ENCODE peak calls at places on chromosome X, in four cellular contexts. One of them, this sample, is unnamed.

GRCh38 chrX:9537781-9538180 is 72.9 kb downstream of the TBL1X start:
- DNase-seq in AG09319: no peak
- DNase-seq in mesothelial cell of epicardium: no peak
- DNase-seq in thoracic aorta: no peak
- DNase-seq in this sample: no peak

GRCh38 chrX:40423299-40423698 is 157.5 kb upstream of the ATP6AP2 start:
- DNase-seq in AG09319: no peak
- DNase-seq in mesothelial cell of epicardium: no peak
- DNase-seq in thoracic aorta: no peak
- DNase-seq in this sample: no peak

GRCh38 chrX:132940727-132941162 is 17.7 kb downstream of the HS6ST2 start:
- DNase-seq in AG09319: no peak
- DNase-seq in mesothelial cell of epicardium: no peak
- DNase-seq in thoracic aorta: no peak
- DNase-seq in this sample: no peak

GRCh38 chrX:65528705-65529340 is 5.8 kb downstream of the LAS1L start:
- DNase-seq in AG09319: no peak
- DNase-seq in mesothelial cell of epicardium: peak
- DNase-seq in thoracic aorta: no peak
- DNase-seq in this sample: no peak

GRCh38 chrX:1072637-1073377 is 139.6 kb downstream of the CRLF2 start:
- DNase-seq in AG09319: no peak
- DNase-seq in mesothelial cell of epicardium: no peak
- DNase-seq in thoracic aorta: no peak
- DNase-seq in this sample: no peak

GRCh38 chrX:31099536-31100090 is 27.8 kb upstream of the FTHL17 start:
- DNase-seq in AG09319: no peak
- DNase-seq in mesothelial cell of epicardium: no peak
- DNase-seq in thoracic aorta: no peak
- DNase-seq in this sample: no peak

GRCh38 chrX:10350991-10351390 is 194.2 kb downstream of the CLCN4 start:
- DNase-seq in AG09319: no peak
- DNase-seq in mesothelial cell of epicardium: no peak
- DNase-seq in thoracic aorta: no peak
- DNase-seq in this sample: no peak

GRCh38 chrX:69179380-69179911 is 14.2 kb upstream of the PJA1 start:
- DNase-seq in AG09319: no peak
- DNase-seq in mesothelial cell of epicardium: no peak
- DNase-seq in thoracic aorta: no peak
- DNase-seq in this sample: peak

GRCh38 chrX:20663287-20663686 is 396.6 kb upstream of the RPS6KA3 start:
- DNase-seq in AG09319: no peak
- DNase-seq in mesothelial cell of epicardium: no peak
- DNase-seq in thoracic aorta: no peak
- DNase-seq in this sample: no peak

GRCh38 chrX:134512566-134512965 is 52.6 kb downstream of the HPRT1 start:
- DNase-seq in AG09319: no peak
- DNase-seq in mesothelial cell of epicardium: no peak
- DNase-seq in thoracic aorta: no peak
- DNase-seq in this sample: no peak

GRCh38 chrX:151396042-151396826 is 772 bp upstream of the VMA21 start:
- DNase-seq in AG09319: no peak
- DNase-seq in mesothelial cell of epicardium: no peak
- DNase-seq in thoracic aorta: peak
- DNase-seq in this sample: no peak

GRCh38 chrX:138945219-138945618 is 233.7 kb upstream of the FGF13 start:
- DNase-seq in AG09319: no peak
- DNase-seq in mesothelial cell of epicardium: no peak
- DNase-seq in thoracic aorta: no peak
- DNase-seq in this sample: no peak

GRCh38 chrX:153871946-153872878 is 13.8 kb downstream of the L1CAM start:
- DNase-seq in AG09319: no peak
- DNase-seq in mesothelial cell of epicardium: no peak
- DNase-seq in thoracic aorta: no peak
- DNase-seq in this sample: no peak

GRCh38 chrX:110050885-110051284 is 48.0 kb downstream of the TMEM164 start:
- DNase-seq in AG09319: no peak
- DNase-seq in mesothelial cell of epicardium: no peak
- DNase-seq in thoracic aorta: no peak
- DNase-seq in this sample: no peak

GRCh38 chrX:39875834-39876625 is 221.7 kb downstream of the BCOR start:
- DNase-seq in AG09319: no peak
- DNase-seq in mesothelial cell of epicardium: no peak
- DNase-seq in thoracic aorta: no peak
- DNase-seq in this sample: no peak

GRCh38 chrX:51851507-51852085 is 41.8 kb upstream of the MAGED1 start:
- DNase-seq in AG09319: no peak
- DNase-seq in mesothelial cell of epicardium: no peak
- DNase-seq in thoracic aorta: no peak
- DNase-seq in this sample: no peak

GRCh38 chrX:47380268-47380667 is 9.9 kb downstream of the ZNF157 start:
- DNase-seq in AG09319: no peak
- DNase-seq in mesothelial cell of epicardium: no peak
- DNase-seq in thoracic aorta: no peak
- DNase-seq in this sample: no peak

GRCh38 chrX:19034025-19034424 is 50.1 kb upstream of the PHKA2 start:
- DNase-seq in AG09319: no peak
- DNase-seq in mesothelial cell of epicardium: no peak
- DNase-seq in thoracic aorta: no peak
- DNase-seq in this sample: no peak

GRCh38 chrX:135295238-135295943 is 13.9 kb upstream of the ETDC start:
- DNase-seq in AG09319: no peak
- DNase-seq in mesothelial cell of epicardium: peak
- DNase-seq in thoracic aorta: no peak
- DNase-seq in this sample: peak

GRCh38 chrX:38811515-38812239 is 10.4 kb downstream of the MID1IP1 start:
- DNase-seq in AG09319: no peak
- DNase-seq in mesothelial cell of epicardium: no peak
- DNase-seq in thoracic aorta: no peak
- DNase-seq in this sample: no peak

GRCh38 chrX:154019633-154020499 is at the start of gene IRAK1:
- DNase-seq in AG09319: no peak
- DNase-seq in mesothelial cell of epicardium: no peak
- DNase-seq in thoracic aorta: no peak
- DNase-seq in this sample: no peak

GRCh38 chrX:10634681-10635161 is 14.3 kb upstream of the MID1 start:
- DNase-seq in AG09319: no peak
- DNase-seq in mesothelial cell of epicardium: no peak
- DNase-seq in thoracic aorta: no peak
- DNase-seq in this sample: no peak

GRCh38 chrX:13109811-13110210 is 65.4 kb upstream of the FAM9C start:
- DNase-seq in AG09319: no peak
- DNase-seq in mesothelial cell of epicardium: no peak
- DNase-seq in thoracic aorta: no peak
- DNase-seq in this sample: no peak

GRCh38 chrX:15761564-15762191 is 23.6 kb downstream of the CA5B start:
- DNase-seq in AG09319: no peak
- DNase-seq in mesothelial cell of epicardium: no peak
- DNase-seq in thoracic aorta: no peak
- DNase-seq in this sample: peak

GRCh38 chrX:104329731-104330130 is 75.0 kb upstream of the ESX1 start:
- DNase-seq in AG09319: no peak
- DNase-seq in mesothelial cell of epicardium: no peak
- DNase-seq in thoracic aorta: no peak
- DNase-seq in this sample: no peak